ENCODE peak calls at places on chromosomes 4 and X, in ten cellular contexts. One of them, this sample, is unnamed.

GRCh38 chrX:40471965-40472648 is 108.7 kb upstream of the ATP6AP2 start:
- DNase-seq in NAMALWA: peak; percentile 78
- DNase-seq in activated effector memory CD4-positive, alpha-beta T cell treated with anti-CD3 and anti-CD28 coated beads, Interleukin-2, amount 50 U/mL, for 16 hours: peak; percentile 63
- DNase-seq in AG09309: peak; percentile 25
- DNase-seq in AG04450: peak; percentile 76
- DNase-seq in mammary epithelial cell: peak; percentile 57
- DNase-seq in HS-27A: no peak
- DNase-seq in cardiac fibroblast: peak; percentile 79
- DNase-seq in amniotic stem cell: no peak
- DNase-seq in foreskin fibroblast: peak; percentile 38
- DNase-seq in this sample: peak; percentile 75

GRCh38 chr4:87309625-87310024 is 13.1 kb downstream of the HSD17B13 start:
- DNase-seq in cardiac fibroblast: peak; percentile 89
- DNase-seq in foreskin fibroblast: no peak
- DNase-seq in amniotic stem cell: no peak
- DNase-seq in mammary epithelial cell: no peak
- DNase-seq in HS-27A: no peak
- DNase-seq in AG04450: no peak
- DNase-seq in activated effector memory CD4-positive, alpha-beta T cell treated with anti-CD3 and anti-CD28 coated beads, Interleukin-2, amount 50 U/mL, for 16 hours: no peak
- DNase-seq in NAMALWA: no peak
- DNase-seq in AG09309: peak; percentile 24
- DNase-seq in this sample: peak; percentile 59

GRCh38 chrX:108090474-108091265 is 672 bp downstream of the PSMD10 start:
- DNase-seq in foreskin fibroblast: peak; percentile 38
- DNase-seq in AG09309: peak; percentile 23
- DNase-seq in amniotic stem cell: peak; percentile 6
- DNase-seq in NAMALWA: peak; percentile 36
- DNase-seq in AG04450: no peak
- DNase-seq in cardiac fibroblast: peak; percentile 32
- DNase-seq in mammary epithelial cell: peak; percentile 32
- DNase-seq in activated effector memory CD4-positive, alpha-beta T cell treated with anti-CD3 and anti-CD28 coated beads, Interleukin-2, amount 50 U/mL, for 16 hours: no peak
- DNase-seq in HS-27A: peak; percentile 35
- DNase-seq in this sample: peak; percentile 32

GRCh38 chr4:87783781-87784180 is 15.6 kb upstream of the IBSP start:
- DNase-seq in mammary epithelial cell: no peak
- DNase-seq in AG04450: no peak
- DNase-seq in activated effector memory CD4-positive, alpha-beta T cell treated with anti-CD3 and anti-CD28 coated beads, Interleukin-2, amount 50 U/mL, for 16 hours: no peak
- DNase-seq in amniotic stem cell: no peak
- DNase-seq in cardiac fibroblast: no peak
- DNase-seq in NAMALWA: no peak
- DNase-seq in AG09309: peak; percentile 28
- DNase-seq in HS-27A: peak; percentile 40
- DNase-seq in foreskin fibroblast: no peak
- DNase-seq in this sample: no peak

GRCh38 chrX:153504445-153505016 is 9.8 kb downstream of the BGN start:
- DNase-seq in foreskin fibroblast: no peak
- DNase-seq in mammary epithelial cell: no peak
- DNase-seq in activated effector memory CD4-positive, alpha-beta T cell treated with anti-CD3 and anti-CD28 coated beads, Interleukin-2, amount 50 U/mL, for 16 hours: no peak
- DNase-seq in cardiac fibroblast: no peak
- DNase-seq in amniotic stem cell: no peak
- DNase-seq in AG09309: no peak
- DNase-seq in NAMALWA: no peak
- DNase-seq in AG04450: no peak
- DNase-seq in HS-27A: no peak
- DNase-seq in this sample: no peak

GRCh38 chrX:81174286-81174685 is 27.4 kb downstream of the HMGN5 start:
- DNase-seq in foreskin fibroblast: peak; percentile 25
- DNase-seq in mammary epithelial cell: peak; percentile 14
- DNase-seq in NAMALWA: peak; percentile 44
- DNase-seq in AG09309: no peak
- DNase-seq in activated effector memory CD4-positive, alpha-beta T cell treated with anti-CD3 and anti-CD28 coated beads, Interleukin-2, amount 50 U/mL, for 16 hours: no peak
- DNase-seq in amniotic stem cell: peak; percentile 5
- DNase-seq in cardiac fibroblast: peak; percentile 35
- DNase-seq in HS-27A: no peak
- DNase-seq in AG04450: no peak
- DNase-seq in this sample: peak; percentile 33

GRCh38 chr4:78613522-78614311 is 62.1 kb downstream of the ANXA3 start:
- DNase-seq in activated effector memory CD4-positive, alpha-beta T cell treated with anti-CD3 and anti-CD28 coated beads, Interleukin-2, amount 50 U/mL, for 16 hours: no peak
- DNase-seq in AG09309: no peak
- DNase-seq in AG04450: no peak
- DNase-seq in cardiac fibroblast: no peak
- DNase-seq in foreskin fibroblast: no peak
- DNase-seq in mammary epithelial cell: no peak
- DNase-seq in amniotic stem cell: no peak
- DNase-seq in HS-27A: no peak
- DNase-seq in NAMALWA: no peak
- DNase-seq in this sample: no peak

GRCh38 chrX:42996861-42997260 is 218.9 kb upstream of the PPP1R2C start:
- DNase-seq in mammary epithelial cell: no peak
- DNase-seq in AG04450: no peak
- DNase-seq in amniotic stem cell: no peak
- DNase-seq in cardiac fibroblast: no peak
- DNase-seq in activated effector memory CD4-positive, alpha-beta T cell treated with anti-CD3 and anti-CD28 coated beads, Interleukin-2, amount 50 U/mL, for 16 hours: no peak
- DNase-seq in HS-27A: no peak
- DNase-seq in foreskin fibroblast: no peak
- DNase-seq in AG09309: no peak
- DNase-seq in NAMALWA: no peak
- DNase-seq in this sample: no peak

GRCh38 chrX:45743081-45743533 is 542.4 kb upstream of the DIPK2B start:
- DNase-seq in foreskin fibroblast: peak; percentile 85
- DNase-seq in HS-27A: no peak
- DNase-seq in AG04450: no peak
- DNase-seq in NAMALWA: no peak
- DNase-seq in AG09309: no peak
- DNase-seq in cardiac fibroblast: no peak
- DNase-seq in mammary epithelial cell: peak; percentile 78
- DNase-seq in activated effector memory CD4-positive, alpha-beta T cell treated with anti-CD3 and anti-CD28 coated beads, Interleukin-2, amount 50 U/mL, for 16 hours: no peak
- DNase-seq in amniotic stem cell: peak; percentile 57
- DNase-seq in this sample: no peak

This sample was measured in myocyte.